ENCODE peak calls at places on chromosomes 12 and 14, in seven cellular contexts. Z is A673; D is HuH-7; Q is adipocyte; R is CD4-positive, alpha-beta memory T cell; M is H54; T is astrocyte of the spinal cord. Y is an unnamed sample.

GRCh38 chr14:66140213-66140918 is 345.8 kb upstream of the CCDC196 start:
- DNase-seq in Z (no peak), D (no peak), Q (no peak), R (no peak), M (no peak), T (no peak), Y (no peak)

GRCh38 chr14:105141486-105142281 is 26.9 kb downstream of the JAG2 start:
- DNase-seq in Z (no peak), D (no peak), Q (no peak), R (no peak), M (no peak), T (no peak), Y (no peak)

GRCh38 chr12:21541773-21542172 is 15.7 kb downstream of the SPX start:
- DNase-seq in Z (no peak), D (no peak), Q (no peak), R (no peak), M (no peak), T (no peak), Y (no peak)

GRCh38 chr14:75649337-75649736 is 11.3 kb downstream of the ERG28 start:
- DNase-seq in Z (no peak), D (no peak), Q (no peak), R (no peak), M (no peak), T (no peak), Y (no peak)

GRCh38 chr12:47111392-47111778 is 31.6 kb upstream of the AMIGO2 start:
- DNase-seq in Z (no peak), D (no peak), Q (no peak), R (peak), M (no peak), T (no peak), Y (no peak)

GRCh38 chr14:37340353-37340752 is 142.6 kb downstream of the MIPOL1 start:
- DNase-seq in Z (peak), D (no peak), Q (no peak), R (no peak), M (no peak), T (no peak), Y (no peak)

GRCh38 chr14:51093371-51094281 is 1.3 kb downstream of the TRIM9 start:
- DNase-seq in Z (peak), D (peak), Q (no peak), R (peak), M (no peak), T (peak), Y (peak)

GRCh38 chr12:47799357-47799955 is 20.2 kb downstream of the HDAC7 start:
- DNase-seq in Z (no peak), D (no peak), Q (no peak), R (no peak), M (no peak), T (no peak), Y (no peak)

GRCh38 chr12:23611320-23611719 is 338.1 kb downstream of the SOX5 start:
- DNase-seq in Z (peak), D (no peak), Q (no peak), R (no peak), M (no peak), T (peak), Y (peak)

GRCh38 chr14:35389315-35389667 is 15.3 kb downstream of the NFKBIA start:
- DNase-seq in Z (no peak), D (no peak), Q (no peak), R (no peak), M (no peak), T (no peak), Y (no peak)

GRCh38 chr14:71579331-71579730 is 352.9 kb upstream of the RGS6 start:
- DNase-seq in Z (no peak), D (no peak), Q (no peak), R (no peak), M (no peak), T (no peak), Y (no peak)

GRCh38 chr14:104293851-104294627 is 155.7 kb downstream of the KIF26A start:
- DNase-seq in Z (peak), D (no peak), Q (no peak), R (no peak), M (no peak), T (no peak), Y (no peak)

GRCh38 chr12:49920241-49920914 is 16.7 kb upstream of the FAIM2 start:
- DNase-seq in Z (no peak), D (no peak), Q (no peak), R (no peak), M (no peak), T (no peak), Y (no peak)

GRCh38 chr14:61203059-61203753 is 77.9 kb downstream of the TMEM30B start:
- DNase-seq in Z (no peak), D (no peak), Q (no peak), R (no peak), M (no peak), T (no peak), Y (no peak)

GRCh38 chr12:130163461-130164215 is 1.4 kb downstream of the FZD10 start:
- DNase-seq in Z (no peak), D (no peak), Q (no peak), R (no peak), M (no peak), T (no peak), Y (no peak)

GRCh38 chr12:1857821-1858220 is 37.5 kb downstream of the LRTM2 start:
- DNase-seq in Z (no peak), D (no peak), Q (no peak), R (no peak), M (no peak), T (no peak), Y (no peak)

GRCh38 chr14:74514471-74514932 is 20.9 kb downstream of the ISCA2 start:
- DNase-seq in Z (no peak), D (no peak), Q (no peak), R (no peak), M (peak), T (peak), Y (peak)

GRCh38 chr12:132110677-132111076 is 33.4 kb downstream of the DDX51 start:
- DNase-seq in Z (no peak), D (no peak), Q (no peak), R (no peak), M (no peak), T (no peak), Y (no peak)

GRCh38 chr12:152440-152839 is 61.5 kb downstream of the SLC6A12 start:
- DNase-seq in Z (no peak), D (no peak), Q (peak), R (no peak), M (no peak), T (no peak), Y (no peak)

GRCh38 chr12:622420-622819 is 40.8 kb downstream of the NINJ2 start:
- DNase-seq in Z (no peak), D (no peak), Q (no peak), R (no peak), M (no peak), T (no peak), Y (no peak)

GRCh38 chr12:102093319-102093718 is 26.6 kb downstream of the NUP37 start:
- DNase-seq in Z (no peak), D (no peak), Q (peak), R (no peak), M (no peak), T (peak), Y (peak)

Y was measured in astrocyte of the hippocampus.